ENCODE peak calls at places on chromosomes 12 and 14, in five cellular contexts. K is lower leg skin, H is tibial artery, A is natural killer cell, W is RWPE1. F is an unnamed sample.

GRCh38 chr14:85528080-85528881 is 1.7 kb upstream of the FLRT2 start:
- DNase-seq in H (no peak), A (no peak), K (peak; percentile 26), W (peak; percentile 66), F (no peak)

GRCh38 chr12:101927042-101927441 is 49.7 kb downstream of the DRAM1 start:
- DNase-seq in A (no peak), H (no peak), W (no peak), K (no peak), F (no peak)

GRCh38 chr14:66240112-66240511 is 246.1 kb upstream of the CCDC196 start:
- DNase-seq in H (no peak), W (peak; percentile 20), A (no peak), K (no peak), F (no peak)

GRCh38 chr14:103517172-103517566 is 5.5 kb downstream of the CKB start:
- DNase-seq in H (peak; percentile 60), W (no peak), K (no peak), A (no peak), F (no peak)

GRCh38 chr12:75631809-75632208 is 120.4 kb upstream of the KRR1 start:
- DNase-seq in A (no peak), W (no peak), H (no peak), K (no peak), F (no peak)

GRCh38 chr12:132190012-132190755 is 45.9 kb downstream of the NOC4L start:
- DNase-seq in W (no peak), A (no peak), K (no peak), H (no peak), F (no peak)

GRCh38 chr12:24083787-24084186 is 134.3 kb upstream of the SOX5 start:
- DNase-seq in W (no peak), A (no peak), K (no peak), H (no peak), F (no peak)

GRCh38 chr12:120719496-120720233 is 6.0 kb upstream of the ACADS start:
- DNase-seq in W (no peak), A (no peak), H (no peak), K (no peak), F (no peak)

GRCh38 chr14:99749142-99749541 is 44.1 kb upstream of the EML1 start:
- DNase-seq in K (no peak), W (no peak), H (no peak), A (no peak), F (no peak)

GRCh38 chr12:116675339-116676107 is 62.3 kb downstream of the SPRING1 start:
- DNase-seq in H (peak; percentile 23), K (no peak), A (no peak), W (no peak), F (no peak)

GRCh38 chr12:131929530-131930456 is 717 bp downstream of the PUS1 start:
- DNase-seq in H (no peak), W (peak; percentile 28), K (no peak), A (no peak), F (no peak)

GRCh38 chr14:63212209-63212608 is 8.0 kb downstream of the RHOJ start:
- DNase-seq in A (no peak), H (no peak), W (no peak), K (no peak), F (no peak)
- TF ChIP-seq CTCF in A (no peak), H (no peak), W (no peak), K (no peak), F (no peak)

DNA sequence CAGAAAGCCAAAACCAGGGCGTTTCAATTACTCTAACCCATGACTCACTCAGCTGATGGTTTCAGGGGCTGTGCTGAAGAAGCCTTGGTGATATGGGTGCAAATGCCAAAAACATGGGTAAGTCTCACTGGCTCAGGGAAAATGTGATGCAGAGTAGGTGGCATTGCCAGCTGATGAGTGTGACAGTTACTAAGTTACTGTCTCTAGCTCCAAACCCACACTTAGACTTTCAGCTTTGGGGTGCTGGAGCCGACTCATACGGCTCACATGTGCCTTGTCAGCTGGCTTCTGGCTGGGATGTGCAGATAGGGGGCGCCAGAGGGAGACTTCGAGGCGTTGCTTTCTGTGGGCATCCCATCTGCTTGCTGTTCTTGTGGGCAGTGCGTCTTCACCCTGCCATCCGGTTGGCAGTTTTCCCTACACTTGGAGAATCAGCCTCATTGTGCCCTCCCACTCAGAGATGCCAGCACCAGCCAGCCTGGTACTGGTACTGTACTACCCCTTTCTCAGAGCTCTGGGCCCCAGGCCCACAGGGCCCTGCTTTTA is 11.1 kb upstream of the KRT7 start:
- DNase-seq in K (peak; percentile 70), H (peak; percentile 76), W (no peak), A (peak; percentile 45), F (peak; percentile 73)
- TF ChIP-seq CTCF in K (no peak), H (peak; percentile 19), W (no peak), A (peak; percentile 20), F (peak; percentile 74)

GRCh38 chr14:24705840-24706239 is 71.8 kb upstream of the GZMB start:
- DNase-seq in H (no peak), K (no peak), A (no peak), W (no peak), F (no peak)
- TF ChIP-seq CTCF in H (no peak), K (no peak), A (no peak), W (no peak), F (no peak)

GRCh38 chr14:82414853-82415539 is 881.3 kb upstream of the SEL1L start:
- DNase-seq in W (no peak), A (no peak), K (no peak), H (no peak), F (no peak)
- TF ChIP-seq CTCF in W (no peak), A (no peak), K (no peak), H (no peak), F (no peak)

GRCh38 chr12:22173154-22173553 is 127.1 kb downstream of the CMAS start:
- DNase-seq in A (no peak), H (no peak), W (peak; percentile 26), K (no peak), F (no peak)
- TF ChIP-seq CTCF in A (no peak), H (no peak), W (no peak), K (no peak), F (no peak)

GRCh38 chr12:123063535-123063934 is 83.1 kb downstream of the ARL6IP4 start:
- DNase-seq in H (no peak), K (no peak), A (no peak), W (no peak), F (no peak)
- TF ChIP-seq CTCF in H (peak; percentile 7), K (no peak), A (no peak), W (no peak), F (peak; percentile 70)

GRCh38 chr12:127494961-127495915 is 771.7 kb upstream of the TMEM132C start:
- DNase-seq in H (no peak), A (no peak), W (no peak), K (no peak), F (no peak)

GRCh38 chr12:127500513-127500912 is 766.5 kb upstream of the TMEM132C start:
- DNase-seq in A (no peak), K (no peak), W (no peak), H (no peak), F (no peak)

GRCh38 chr12:127501916-127502315 is 765.1 kb upstream of the TMEM132C start:
- DNase-seq in A (no peak), K (no peak), W (no peak), H (no peak), F (no peak)

DNA sequence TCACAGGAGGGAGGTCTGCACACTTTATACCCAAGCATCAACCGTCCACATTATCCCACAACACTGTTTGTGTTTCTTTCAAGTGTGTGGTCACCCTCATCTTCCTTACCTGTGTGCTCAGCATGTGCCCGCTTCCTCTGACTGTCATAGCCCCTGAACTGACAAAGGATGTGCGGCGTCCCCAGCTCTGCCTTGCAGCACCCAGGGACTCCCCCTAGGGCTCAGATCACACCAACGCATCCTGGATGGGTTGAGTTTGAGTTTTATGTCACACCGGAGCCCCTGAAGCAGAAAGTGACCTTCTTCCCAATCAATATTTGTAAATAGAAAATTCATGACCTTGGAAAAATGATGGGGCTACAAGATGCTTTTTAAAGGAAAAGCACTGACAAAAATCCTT is 770.7 kb upstream of the TMEM132C start:
- DNase-seq in K (no peak), H (no peak), W (no peak), A (no peak), F (no peak)
- TF ChIP-seq CTCF in K (no peak), H (no peak), W (no peak), A (no peak), F (no peak)